ENCODE peak calls at places on chromosomes 2 and 18, in nine cellular contexts. V is Karpas-422; Y is HuH-7.5; Z is PC-9; Q is pons; B is GM12865; R is heart left ventricle; C is AG08396; G is activated naive CD4-positive, alpha-beta T cell. K is an unnamed sample.

GRCh38 chr2:157338013-157338412 is 12.4 kb upstream of the ERMN start:
- DNase-seq in V (no peak), Y (no peak), Z (no peak), Q (no peak), B (no peak), R (no peak), C (no peak), G (no peak), K (no peak)

GRCh38 chr2:31962757-31963361 is 47.9 kb downstream of the MEMO1 start:
- DNase-seq in V (no peak), Y (no peak), Z (no peak), Q (no peak), B (peak), R (peak), C (no peak), G (no peak), K (no peak)

GRCh38 chr2:74436111-74436803 is 5.5 kb downstream of the RTKN start:
- DNase-seq in V (no peak), Y (no peak), Z (no peak), Q (no peak), B (no peak), R (no peak), C (no peak), G (no peak), K (no peak)

GRCh38 chr18:59065684-59066083 is 74.0 kb upstream of the SEC11C start:
- DNase-seq in V (no peak), Y (no peak), Z (no peak), Q (no peak), B (no peak), R (no peak), C (no peak), G (no peak), K (no peak)

GRCh38 chr2:181371782-181372292 is 85.3 kb upstream of the ITGA4 start:
- DNase-seq in V (no peak), Y (no peak), Z (peak), Q (no peak), B (peak), R (no peak), C (peak), G (no peak), K (no peak)

GRCh38 chr2:170770304-170771048 is at the start of gene ERICH2:
- DNase-seq in V (peak), Y (peak), Z (peak), Q (peak), B (peak), R (peak), C (peak), G (peak), K (peak)

GRCh38 chr2:118974103-118974911 is 32.3 kb downstream of the MARCO start:
- DNase-seq in V (no peak), Y (no peak), Z (no peak), Q (no peak), B (no peak), R (no peak), C (peak), G (no peak), K (peak)

GRCh38 chr2:42238644-42239288 is 69.6 kb downstream of the EML4 start:
- DNase-seq in V (peak), Y (no peak), Z (peak), Q (peak), B (peak), R (peak), C (no peak), G (peak), K (no peak)

GRCh38 chr2:50143822-50144575 is 887.9 kb downstream of the NRXN1 start:
- DNase-seq in V (peak), Y (no peak), Z (peak), Q (peak), B (peak), R (no peak), C (peak), G (no peak), K (no peak)

GRCh38 chr18:49723648-49724180 is 89.6 kb downstream of the ACAA2 start:
- DNase-seq in V (no peak), Y (no peak), Z (peak), Q (no peak), B (peak), R (no peak), C (no peak), G (no peak), K (no peak)

GRCh38 chr2:126766897-126767296 is 110.9 kb downstream of the GYPC start:
- DNase-seq in V (no peak), Y (no peak), Z (no peak), Q (no peak), B (no peak), R (no peak), C (no peak), G (no peak), K (no peak)

GRCh38 chr2:118850901-118851268 is 3.4 kb upstream of the EN1 start:
- DNase-seq in V (no peak), Y (no peak), Z (no peak), Q (no peak), B (no peak), R (no peak), C (no peak), G (no peak), K (no peak)

GRCh38 chr2:241771286-241772062 is 5.1 kb upstream of the GAL3ST2 start:
- DNase-seq in V (peak), Y (peak), Z (no peak), Q (no peak), B (peak), R (no peak), C (peak), G (no peak), K (no peak)

GRCh38 chr2:74461187-74462053 is 3.2 kb downstream of the WBP1 start:
- DNase-seq in V (peak), Y (no peak), Z (no peak), Q (no peak), B (no peak), R (no peak), C (no peak), G (no peak), K (no peak)

GRCh38 chr2:240397542-240397916 is 37.9 kb upstream of the GPC1 start:
- DNase-seq in V (no peak), Y (no peak), Z (no peak), Q (no peak), B (no peak), R (peak), C (no peak), G (no peak), K (no peak)

GRCh38 chr2:240216197-240216596 is 75.7 kb upstream of the OTOS start:
- DNase-seq in V (no peak), Y (no peak), Z (no peak), Q (no peak), B (no peak), R (no peak), C (no peak), G (no peak), K (no peak)

GRCh38 chr2:6946722-6947121 is 29.5 kb downstream of the RNF144A start:
- DNase-seq in V (no peak), Y (no peak), Z (no peak), Q (no peak), B (no peak), R (no peak), C (peak), G (no peak), K (no peak)

GRCh38 chr2:227450921-227451654 is 20.9 kb upstream of the AGFG1 start:
- DNase-seq in V (no peak), Y (peak), Z (no peak), Q (no peak), B (no peak), R (no peak), C (no peak), G (no peak), K (no peak)

GRCh38 chr18:11310476-11311086 is 161.2 kb upstream of the PIEZO2 start:
- DNase-seq in V (peak), Y (peak), Z (peak), Q (peak), B (peak), R (no peak), C (peak), G (no peak), K (peak)

GRCh38 chr2:59892398-59892797 is 661.1 kb downstream of the BCL11A start:
- DNase-seq in V (no peak), Y (no peak), Z (no peak), Q (no peak), B (no peak), R (no peak), C (no peak), G (no peak), K (no peak)

GRCh38 chr2:102826904-102827303 is 65.1 kb downstream of the TMEM182 start:
- DNase-seq in V (peak), Y (no peak), Z (no peak), Q (peak), B (no peak), R (peak), C (peak), G (no peak), K (no peak)

GRCh38 chr2:109243526-109244425 is 114.8 kb downstream of the SH3RF3 start:
- DNase-seq in V (no peak), Y (no peak), Z (no peak), Q (no peak), B (no peak), R (no peak), C (no peak), G (no peak), K (no peak)

GRCh38 chr18:77105680-77106079 is 26.9 kb downstream of the MBP start:
- DNase-seq in V (no peak), Y (no peak), Z (no peak), Q (no peak), B (no peak), R (no peak), C (no peak), G (no peak), K (no peak)

GRCh38 chr2:232533944-232534710 is 5.4 kb upstream of the CHRNG start:
- DNase-seq in V (no peak), Y (no peak), Z (no peak), Q (no peak), B (no peak), R (no peak), C (no peak), G (no peak), K (no peak)

GRCh38 chr2:28233070-28233718 is 159.5 kb upstream of the FOSL2 start:
- DNase-seq in V (no peak), Y (no peak), Z (no peak), Q (no peak), B (no peak), R (no peak), C (peak), G (no peak), K (no peak)

GRCh38 chr2:70132244-70133126 is 45.2 kb downstream of the PCBP1 start:
- DNase-seq in V (peak), Y (peak), Z (no peak), Q (peak), B (peak), R (peak), C (no peak), G (no peak), K (no peak)

GRCh38 chr18:43043626-43044025 is 71.9 kb downstream of the RIT2 start:
- DNase-seq in V (no peak), Y (no peak), Z (no peak), Q (no peak), B (no peak), R (no peak), C (no peak), G (no peak), K (no peak)

GRCh38 chr2:177464549-177464948 is 72.0 kb downstream of the AGPS start:
- DNase-seq in V (no peak), Y (no peak), Z (no peak), Q (no peak), B (no peak), R (no peak), C (no peak), G (no peak), K (no peak)

GRCh38 chr2:237092506-237092905 is 6.8 kb downstream of the COPS8 start:
- DNase-seq in V (no peak), Y (no peak), Z (no peak), Q (no peak), B (no peak), R (no peak), C (no peak), G (no peak), K (no peak)

GRCh38 chr2:204380141-204380881 is 165.0 kb upstream of the PARD3B start:
- DNase-seq in V (no peak), Y (no peak), Z (no peak), Q (no peak), B (no peak), R (no peak), C (no peak), G (no peak), K (no peak)

GRCh38 chr2:98901291-98901690 is 34.7 kb downstream of the CRACDL start:
- DNase-seq in V (no peak), Y (no peak), Z (no peak), Q (no peak), B (no peak), R (no peak), C (no peak), G (no peak), K (no peak)

GRCh38 chr2:147989809-147990403 is 30.6 kb downstream of the ORC4 start:
- DNase-seq in V (peak), Y (peak), Z (no peak), Q (peak), B (peak), R (no peak), C (peak), G (no peak), K (no peak)

GRCh38 chr2:43212931-43213330 is 13.5 kb downstream of the ZFP36L2 start:
- DNase-seq in V (no peak), Y (no peak), Z (no peak), Q (peak), B (no peak), R (peak), C (no peak), G (no peak), K (no peak)

GRCh38 chr2:97354576-97354975 is 235.1 kb downstream of the ANKRD36B start:
- DNase-seq in V (peak), Y (no peak), Z (no peak), Q (no peak), B (no peak), R (no peak), C (no peak), G (no peak), K (no peak)

GRCh38 chr2:196249171-196249570 is 77.8 kb upstream of the STK17B start:
- DNase-seq in V (no peak), Y (no peak), Z (no peak), Q (no peak), B (no peak), R (no peak), C (no peak), G (no peak), K (no peak)

GRCh38 chr18:58338141-58338540 is 290.8 kb downstream of the ALPK2 start:
- DNase-seq in V (no peak), Y (no peak), Z (no peak), Q (no peak), B (no peak), R (no peak), C (no peak), G (no peak), K (no peak)

GRCh38 chr18:41096504-41096903 is 858.5 kb upstream of the PIK3C3 start:
- DNase-seq in V (peak), Y (no peak), Z (no peak), Q (no peak), B (no peak), R (no peak), C (peak), G (no peak), K (no peak)

GRCh38 chr2:1659951-1660565 is 84.3 kb downstream of the PXDN start:
- DNase-seq in V (no peak), Y (no peak), Z (no peak), Q (no peak), B (no peak), R (no peak), C (no peak), G (no peak), K (no peak)

GRCh38 chr2:240818543-240819403 is 1.2 kb downstream of the KIF1A start:
- DNase-seq in V (no peak), Y (no peak), Z (no peak), Q (peak), B (no peak), R (peak), C (no peak), G (no peak), K (no peak)